ENCODE peak calls at places on chromosomes 3 and 15, in eight cellular contexts. Y is heart left ventricle, B is AG10803, Q is H1, A is mesothelial cell of epicardium, S is DND-41, Z is tibial nerve, K is mucosa of descending colon. X is an unnamed sample.

GRCh38 chr3:183538475-183538874 is 17.0 kb downstream of the KLHL6 start:
- DNase-seq in Y (no peak), B (no peak), Q (no peak), A (no peak), S (no peak), Z (no peak), K (no peak), X (no peak)

GRCh38 chr15:23415321-23415865 is 31.6 kb downstream of the GOLGA6L2 start:
- DNase-seq in Y (no peak), B (no peak), Q (no peak), A (no peak), S (no peak), Z (no peak), K (no peak), X (no peak)

GRCh38 chr15:75049392-75049791 is 26.0 kb downstream of the PPCDC start:
- DNase-seq in Y (peak), B (peak), Q (no peak), A (no peak), S (no peak), Z (no peak), K (no peak), X (no peak)

GRCh38 chr3:180063783-180064182 is 27.0 kb upstream of the PEX5L start:
- DNase-seq in Y (no peak), B (no peak), Q (no peak), A (no peak), S (no peak), Z (no peak), K (no peak), X (no peak)

GRCh38 chr3:179181021-179181472 is 32.9 kb downstream of the PIK3CA start:
- DNase-seq in Y (no peak), B (peak), Q (no peak), A (no peak), S (no peak), Z (no peak), K (no peak), X (no peak)

GRCh38 chr3:127093312-127093711 is 99.6 kb upstream of the PRR23E start:
- DNase-seq in Y (no peak), B (no peak), Q (no peak), A (no peak), S (no peak), Z (no peak), K (no peak), X (no peak)

GRCh38 chr15:99155961-99156443 is 51.1 kb downstream of the SYNM start:
- DNase-seq in Y (no peak), B (peak), Q (no peak), A (no peak), S (no peak), Z (no peak), K (no peak), X (no peak)

GRCh38 chr3:137105277-137105977 is 147.6 kb downstream of the IL20RB start:
- DNase-seq in Y (peak), B (peak), Q (no peak), A (no peak), S (peak), Z (no peak), K (no peak), X (no peak)

GRCh38 chr3:18302517-18302916 is 122.6 kb downstream of the SATB1 start:
- DNase-seq in Y (no peak), B (peak), Q (no peak), A (no peak), S (no peak), Z (no peak), K (no peak), X (no peak)

DNA sequence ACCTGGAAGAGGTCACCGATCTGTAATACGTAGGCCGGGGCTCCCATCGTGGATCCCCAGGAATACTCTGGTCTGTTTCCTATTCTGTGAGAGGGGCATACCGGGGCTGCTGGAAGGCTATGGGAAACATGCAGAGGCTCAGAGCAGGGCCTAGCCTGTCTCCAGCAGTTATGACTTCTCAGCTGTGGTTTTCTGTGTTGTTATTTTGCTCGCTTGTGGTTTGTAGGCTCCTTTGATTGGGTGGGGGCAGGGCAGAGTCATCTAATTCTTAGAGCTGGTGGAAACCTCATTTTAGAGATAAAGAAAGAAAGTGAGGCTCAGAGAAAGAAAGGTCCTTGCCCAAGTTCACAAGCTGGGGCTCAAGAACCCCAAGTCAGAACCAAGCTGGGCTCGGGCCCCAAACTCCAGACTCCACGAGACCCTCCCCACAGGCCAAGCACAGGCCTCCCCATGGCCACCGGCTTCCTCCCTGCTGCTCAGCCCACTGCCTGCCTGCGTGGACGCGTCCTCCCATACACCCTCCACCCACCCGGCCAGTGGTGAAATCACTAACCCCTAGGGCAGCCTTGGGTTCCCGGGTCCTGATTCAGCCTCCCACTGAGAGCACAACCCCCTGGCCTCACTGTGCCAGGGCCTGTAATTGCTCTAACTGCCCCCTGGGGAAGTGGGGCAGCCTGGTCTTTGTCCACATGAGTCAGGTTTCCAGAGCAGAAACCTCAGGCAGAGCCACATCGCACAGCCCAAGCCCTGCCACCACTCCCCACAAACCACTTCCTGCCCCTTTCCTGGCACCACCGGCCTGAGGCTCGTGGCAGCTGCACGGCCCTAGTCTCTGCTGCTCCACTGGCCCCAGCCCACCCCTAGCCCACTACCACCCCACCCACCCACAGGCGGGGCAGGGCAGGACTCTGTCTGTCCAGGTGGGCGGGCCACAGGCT is 270.8 kb downstream of the UACA start:
- DNase-seq in Y (peak), B (peak), Q (no peak), A (no peak), S (peak), Z (no peak), K (peak), X (no peak)
- TF ChIP-seq CTCF in Y (no peak), B (peak), Q (no peak), A (no peak), S (no peak), Z (peak), K (no peak), X (no peak)

DNA sequence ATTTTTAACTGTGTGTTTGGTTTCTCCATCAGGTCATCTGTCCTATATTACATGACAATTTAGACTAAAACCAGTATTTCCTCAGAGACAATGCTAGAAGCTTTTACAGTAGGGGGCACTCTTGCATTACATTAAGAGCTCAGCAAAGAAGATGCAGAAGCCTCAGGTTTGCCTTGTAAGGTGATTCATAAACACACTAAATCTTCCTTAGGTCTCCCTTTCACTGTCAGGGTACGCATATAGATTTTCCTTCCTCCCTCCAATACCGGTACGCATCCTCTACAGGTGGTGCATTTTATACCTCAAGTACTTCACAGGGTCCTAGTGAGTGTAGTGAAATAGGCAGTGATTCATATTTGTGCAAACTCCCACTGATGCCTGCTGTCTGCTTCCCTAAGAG is 46.5 kb downstream of the CD86 start:
- DNase-seq in Y (no peak), B (peak), Q (no peak), A (no peak), S (peak), Z (no peak), K (no peak), X (no peak)
- TF ChIP-seq CTCF in Y (no peak), B (peak), Q (peak), A (peak), S (peak), Z (peak), K (no peak), X (peak)

GRCh38 chr3:140206196-140207040 is 271.4 kb downstream of the CLSTN2 start:
- DNase-seq in Y (no peak), B (peak), Q (no peak), A (no peak), S (no peak), Z (no peak), K (no peak), X (peak)
- TF ChIP-seq CTCF in Y (peak), B (no peak), Q (peak), A (no peak), S (peak), Z (no peak), K (no peak), X (peak)

GRCh38 chr3:174862101-174862500 is 3.0 kb downstream of the NAALADL2 start:
- DNase-seq in Y (no peak), B (no peak), Q (peak), A (no peak), S (no peak), Z (no peak), K (no peak), X (no peak)
- TF ChIP-seq CTCF in Y (no peak), B (no peak), Q (peak), A (no peak), S (no peak), Z (no peak), K (peak), X (peak)

GRCh38 chr3:143040264-143040879 is 39.0 kb downstream of the U2SURP start:
- DNase-seq in Y (no peak), B (peak), Q (no peak), A (no peak), S (no peak), Z (no peak), K (no peak), X (no peak)
- TF ChIP-seq CTCF in Y (peak), B (peak), Q (peak), A (no peak), S (peak), Z (no peak), K (no peak), X (peak)

DNA sequence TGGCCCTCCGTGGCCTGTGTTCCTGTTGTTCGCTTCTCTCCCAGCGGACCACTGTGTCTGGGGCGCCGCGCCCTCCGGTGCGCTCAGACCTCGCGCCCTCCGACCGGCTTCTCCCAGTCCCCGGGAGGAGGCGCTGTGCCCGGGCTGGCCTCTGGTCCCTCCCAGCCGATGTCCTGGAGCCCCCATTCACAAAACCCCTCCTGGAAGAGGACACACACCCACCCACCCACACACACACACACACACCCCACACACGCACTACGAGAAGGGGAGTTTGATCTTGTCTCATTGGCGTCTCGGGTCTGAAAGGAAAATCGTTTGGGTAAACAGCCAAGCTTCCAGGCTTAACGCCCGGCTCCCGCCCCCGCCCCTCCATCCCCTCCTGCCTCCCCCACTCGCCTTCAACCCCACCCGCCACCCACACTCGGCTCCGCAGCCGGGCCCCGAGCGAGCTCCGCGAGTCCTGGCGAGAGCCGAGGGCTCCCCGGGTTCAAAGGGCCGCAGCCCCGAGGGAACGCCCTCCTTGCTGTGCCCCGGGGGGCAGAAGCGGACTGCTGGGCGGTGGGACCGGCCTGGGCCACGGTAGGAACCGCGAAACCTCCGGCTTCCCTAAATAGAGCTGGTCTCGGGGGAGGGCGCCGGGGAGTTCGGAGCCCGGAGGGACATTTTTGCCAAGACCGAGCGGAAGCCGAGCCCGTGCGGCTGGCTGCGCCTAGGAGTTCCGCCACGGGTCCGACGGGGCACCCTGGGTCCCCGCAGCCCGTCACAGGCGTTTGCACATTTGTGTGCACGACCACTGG is 23.6 kb downstream of the NR2F2 start:
- DNase-seq in Y (peak), B (no peak), Q (peak), A (no peak), S (no peak), Z (no peak), K (no peak), X (no peak)
- TF ChIP-seq CTCF in Y (peak), B (peak), Q (peak), A (peak), S (no peak), Z (peak), K (no peak), X (peak)

GRCh38 chr15:68061578-68061977 is 7.5 kb downstream of the PIAS1 start:
- DNase-seq in Y (no peak), B (no peak), Q (no peak), A (no peak), S (no peak), Z (no peak), K (no peak), X (no peak)
- TF ChIP-seq CTCF in Y (no peak), B (no peak), Q (no peak), A (no peak), S (no peak), Z (no peak), K (no peak), X (no peak)

DNA sequence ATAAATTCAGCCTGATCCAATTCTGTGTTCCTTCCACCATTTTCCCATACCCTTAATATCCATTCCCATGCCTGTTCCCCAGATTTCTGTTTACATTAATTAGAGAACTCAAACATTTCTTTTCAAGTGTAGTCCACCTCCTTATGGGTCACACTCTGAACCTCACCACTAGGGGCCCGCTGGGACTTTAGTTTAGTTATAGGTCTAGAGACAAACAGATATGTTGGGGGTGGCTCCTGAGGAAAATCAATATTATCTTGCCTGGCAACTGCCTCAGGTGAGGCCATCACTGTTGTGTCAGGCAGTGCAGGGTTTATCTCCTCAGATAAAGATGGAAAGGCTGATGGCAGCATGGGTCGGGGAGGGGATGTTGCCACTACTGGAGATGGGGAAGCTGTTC is 72.8 kb downstream of the CLDN1 start:
- DNase-seq in Y (no peak), B (no peak), Q (no peak), A (no peak), S (no peak), Z (no peak), K (no peak), X (no peak)
- TF ChIP-seq CTCF in Y (no peak), B (no peak), Q (peak), A (no peak), S (no peak), Z (no peak), K (no peak), X (no peak)